ENCODE peak calls at places on chromosome 13, in four cellular contexts. F, G, J and B are unnamed samples.
A peak's percentile ranks its signal among the peaks of the same experiment; 100 is the strongest.

GRCh38 chr13:30873519-30873918 is 32.6 kb upstream of the MEDAG start:
- DNase-seq in F (no peak), G (no peak), J (no peak), B (no peak)

GRCh38 chr13:95641961-95642621 is 2.4 kb downstream of the DZIP1 start:
- DNase-seq in F (no peak), G (no peak), J (peak; percentile 68), B (no peak)

GRCh38 chr13:113837554-113838355 is 26.1 kb downstream of the GAS6 start:
- DNase-seq in F (peak; percentile 98), G (peak; percentile 97), J (peak; percentile 97), B (peak; percentile 87)

GRCh38 chr13:94656766-94657165 is 55.1 kb downstream of the GPR180 start:
- DNase-seq in F (peak; percentile 84), G (peak; percentile 91), J (no peak), B (peak; percentile 79)

GRCh38 chr13:67230774-67231480 is 791 bp upstream of the PCDH9 start:
- DNase-seq in F (no peak), G (peak; percentile 23), J (peak; percentile 71), B (no peak)

GRCh38 chr13:28494861-28495585 is at the start of gene FLT1:
- DNase-seq in F (no peak), G (no peak), J (peak; percentile 66), B (no peak)

GRCh38 chr13:94586371-94586770 is 9.6 kb downstream of the TGDS start:
- DNase-seq in F (no peak), G (no peak), J (no peak), B (no peak)

GRCh38 chr13:39038569-39038898 is 278 bp downstream of the NHLRC3 start:
- DNase-seq in F (no peak), G (no peak), J (no peak), B (no peak)

GRCh38 chr13:113982296-113982661 is 8.4 kb upstream of the C13orf46 start:
- DNase-seq in F (no peak), G (no peak), J (peak; percentile 57), B (no peak)

GRCh38 chr13:74443623-74444022 is 309.4 kb upstream of the KLF12 start:
- DNase-seq in F (peak; percentile 60), G (peak; percentile 60), J (no peak), B (peak; percentile 57)

GRCh38 chr13:95246292-95247082 is 54.8 kb downstream of the ABCC4 start:
- DNase-seq in F (no peak), G (no peak), J (no peak), B (peak; percentile 39)

GRCh38 chr13:73722120-73722519 is 412.1 kb downstream of the KLF12 start:
- DNase-seq in F (peak; percentile 62), G (peak; percentile 8), J (no peak), B (peak; percentile 85)

GRCh38 chr13:76473552-76474134 is 412.6 kb downstream of the KCTD12 start:
- DNase-seq in F (peak; percentile 30), G (peak; percentile 52), J (peak; percentile 87), B (peak; percentile 10)

GRCh38 chr13:52010890-52011689 is at the start of gene ATP7B:
- DNase-seq in F (no peak), G (no peak), J (peak; percentile 66), B (no peak)

GRCh38 chr13:114024603-114025431 is 50.9 kb upstream of the C13orf46 start:
- DNase-seq in F (no peak), G (no peak), J (no peak), B (no peak)

GRCh38 chr13:35814573-35814972 is 316.6 kb downstream of the DCLK1 start:
- DNase-seq in F (no peak), G (no peak), J (no peak), B (no peak)

GRCh38 chr13:51000576-51001260 is 91.1 kb downstream of the RNASEH2B start:
- DNase-seq in F (peak; percentile 59), G (peak; percentile 11), J (no peak), B (peak; percentile 87)

GRCh38 chr13:51071493-51071892 is 39.6 kb downstream of the C13orf42 start:
- DNase-seq in F (no peak), G (no peak), J (no peak), B (no peak)

GRCh38 chr13:84433024-84433423 is 550.8 kb upstream of the SLITRK1 start:
- DNase-seq in F (no peak), G (peak; percentile 61), J (no peak), B (no peak)

GRCh38 chr13:94305463-94305862 is 174.0 kb downstream of the DCT start:
- DNase-seq in F (peak; percentile 57), G (no peak), J (no peak), B (peak; percentile 83)

GRCh38 chr13:113647351-113648217 is 10.4 kb downstream of the ATP4B start:
- DNase-seq in F (no peak), G (no peak), J (peak; percentile 91), B (peak; percentile 22)

GRCh38 chr13:91078093-91078679 is 269.3 kb upstream of the MIR17HG start:
- DNase-seq in F (no peak), G (no peak), J (no peak), B (no peak)

GRCh38 chr13:80249906-80250513 is 90.9 kb downstream of the SPRY2 start:
- DNase-seq in F (no peak), G (no peak), J (no peak), B (no peak)

GRCh38 chr13:93388701-93389100 is 162.1 kb downstream of the GPC6 start:
- DNase-seq in F (peak; percentile 2), G (peak; percentile 11), J (no peak), B (no peak)

GRCh38 chr13:43596924-43597598 is 189.7 kb downstream of the ENOX1 start:
- DNase-seq in F (no peak), G (no peak), J (no peak), B (no peak)

GRCh38 chr13:106755542-106755941 is 187.6 kb upstream of the ARGLU1 start:
- DNase-seq in F (no peak), G (no peak), J (no peak), B (no peak)

GRCh38 chr13:53885997-53886396 is 857.4 kb downstream of the OLFM4 start:
- DNase-seq in F (no peak), G (no peak), J (no peak), B (no peak)

GRCh38 chr13:74056829-74057564 is 77.2 kb downstream of the KLF12 start:
- DNase-seq in F (no peak), G (no peak), J (no peak), B (no peak)

GRCh38 chr13:91046715-91047327 is 300.7 kb upstream of the MIR17HG start:
- DNase-seq in F (no peak), G (no peak), J (no peak), B (no peak)

GRCh38 chr13:88107486-88108044 is 436.4 kb downstream of the SLITRK5 start:
- DNase-seq in F (no peak), G (no peak), J (no peak), B (no peak)

GRCh38 chr13:29674532-29674931 is 79.0 kb upstream of the SLC7A1 start:
- DNase-seq in F (no peak), G (no peak), J (no peak), B (no peak)

GRCh38 chr13:32267836-32268439 is 47.2 kb downstream of the ZAR1L start:
- DNase-seq in F (no peak), G (no peak), J (no peak), B (no peak)

GRCh38 chr13:71854401-71854800 is 12.6 kb downstream of the DACH1 start:
- DNase-seq in F (no peak), G (no peak), J (no peak), B (no peak)

GRCh38 chr13:112960671-112961070 is 8.3 kb upstream of the MCF2L start:
- DNase-seq in F (no peak), G (no peak), J (no peak), B (no peak)

GRCh38 chr13:38674208-38674607 is 12.7 kb upstream of the FREM2 start:
- DNase-seq in F (no peak), G (no peak), J (no peak), B (peak; percentile 14)

GRCh38 chr13:71773534-71773933 is 93.5 kb downstream of the DACH1 start:
- DNase-seq in F (no peak), G (no peak), J (no peak), B (no peak)

GRCh38 chr13:114110091-114110829 is 22.2 kb downstream of the RASA3 start:
- DNase-seq in F (no peak), G (no peak), J (peak; percentile 69), B (no peak)

DNA sequence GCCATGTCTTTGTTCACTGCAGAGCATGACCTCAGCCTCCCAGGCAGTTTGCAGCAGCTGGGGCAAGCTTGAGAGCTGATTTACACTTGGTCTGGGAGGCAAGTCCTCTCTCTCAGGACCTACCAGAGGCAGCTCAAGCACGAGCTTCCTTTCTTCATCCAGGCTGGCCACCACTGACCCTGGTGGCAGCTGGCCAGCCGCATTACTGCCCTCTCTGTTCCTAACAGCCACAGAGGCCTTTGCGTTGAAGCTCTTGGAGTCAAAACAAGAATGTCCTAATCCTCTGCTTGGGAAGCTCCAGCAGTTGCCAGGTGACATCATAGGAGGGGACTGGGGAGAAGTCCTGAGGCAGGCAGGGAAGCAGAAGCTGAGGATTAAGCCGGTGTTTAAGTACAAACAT is 85.7 kb downstream of the NUFIP1 start:
- DNase-seq in F (no peak), G (peak; percentile 64), J (peak; percentile 90), B (no peak)
- H3K27ac ChIP-seq in F (no peak overlapping the region), G (peak overlapping the region; percentile 80), J (peak overlapping the region; percentile 76), B (no peak overlapping the region)

GRCh38 chr13:63614874-63615612 is 2199.4 kb upstream of the PCDH20 start:
- DNase-seq in F (no peak), G (peak; percentile 10), J (no peak), B (no peak)
- H3K27ac ChIP-seq in F (no peak overlapping the region), G (no peak overlapping the region), J (no peak overlapping the region), B (no peak overlapping the region)

GRCh38 chr13:110518571-110518970 is 43.0 kb downstream of the RAB20 start:
- DNase-seq in F (no peak), G (no peak), J (no peak), B (no peak)
- H3K27ac ChIP-seq in F (no peak overlapping the region), G (no peak overlapping the region), J (peak overlapping the region; percentile 67), B (no peak overlapping the region)

GRCh38 chr13:24625324-24625723 is 54.9 kb upstream of the ATP12A start:
- DNase-seq in F (no peak), G (no peak), J (no peak), B (no peak)
- H3K27ac ChIP-seq in F (no peak overlapping the region), G (no peak overlapping the region), J (no peak overlapping the region), B (no peak overlapping the region)

GRCh38 chr13:100175803-100176182 is 86.9 kb downstream of the PCCA start:
- DNase-seq in F (no peak), G (no peak), J (no peak), B (no peak)
- H3K27ac ChIP-seq in F (no peak overlapping the region), G (no peak overlapping the region), J (no peak overlapping the region), B (no peak overlapping the region)

GRCh38 chr13:40170091-40170490 is 496.4 kb downstream of the FOXO1 start:
- DNase-seq in F (no peak), G (no peak), J (no peak), B (no peak)

GRCh38 chr13:40172878-40173277 is 493.6 kb downstream of the FOXO1 start:
- DNase-seq in F (no peak), G (no peak), J (no peak), B (no peak)

GRCh38 chr13:40172149-40172591 is 494.3 kb downstream of the FOXO1 start:
- DNase-seq in F (peak; percentile 28), G (no peak), J (peak; percentile 61), B (no peak)

GRCh38 chr13:40170982-40171381 is 495.5 kb downstream of the FOXO1 start:
- DNase-seq in F (peak; percentile 67), G (no peak), J (peak; percentile 43), B (peak; percentile 68)

DNA sequence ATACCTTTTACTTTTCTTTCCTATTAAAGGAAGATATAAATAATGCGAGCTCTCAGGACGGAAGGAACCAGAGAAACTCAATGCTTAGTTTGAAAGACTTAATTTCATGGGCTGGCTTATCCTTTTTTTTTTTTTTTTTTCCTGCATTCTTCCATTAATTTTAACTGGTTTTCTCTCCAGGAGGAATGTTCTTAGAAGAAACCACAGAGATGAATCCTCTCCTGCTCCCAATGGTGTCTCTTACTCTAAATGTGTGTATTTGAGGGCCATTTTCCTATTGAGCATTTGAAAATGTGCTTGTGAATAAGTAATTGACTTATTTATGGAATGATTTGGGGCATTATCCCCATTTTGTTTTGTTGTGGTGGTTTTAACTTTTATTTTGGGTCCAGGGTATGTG is 494.9 kb downstream of the FOXO1 start:
- DNase-seq in F (no peak), G (no peak), J (no peak), B (no peak)
- H3K27ac ChIP-seq in F (peak overlapping the region; percentile 21), G (no peak overlapping the region), J (no peak overlapping the region), B (peak overlapping the region; percentile 45)